ENCODE peak calls at places on chromosomes 11 and 22, in nine cellular contexts. B is Peyer's patch, U is dorsolateral prefrontal cortex, V is HFF-Myc, C is A549, K is uterus, D is tibial nerve, E is body of pancreas, N is GM12865. F is an unnamed sample.

GRCh38 chr22:37018815-37019308 is 385 bp downstream of the TST start:
- DNase-seq in B (peak), U (peak), V (no peak), C (peak), K (peak), D (peak), E (peak), N (no peak), F (peak)

GRCh38 chr11:132405728-132406127 is 1035.3 kb downstream of the NTM start:
- DNase-seq in B (no peak), U (no peak), V (no peak), C (no peak), K (no peak), D (no peak), E (no peak), N (peak), F (no peak)

GRCh38 chr11:8330416-8330815 is 66.7 kb upstream of the LMO1 start:
- DNase-seq in B (no peak), U (no peak), V (no peak), C (no peak), K (no peak), D (no peak), E (no peak), N (no peak), F (no peak)

GRCh38 chr22:39893526-39893925 is at the start of gene ENTHD1:
- DNase-seq in B (no peak), U (no peak), V (no peak), C (no peak), K (no peak), D (no peak), E (no peak), N (no peak), F (no peak)

GRCh38 chr22:26592368-26593015 is 2.6 kb upstream of the TPST2 start:
- DNase-seq in B (peak), U (no peak), V (no peak), C (no peak), K (no peak), D (no peak), E (no peak), N (peak), F (no peak)

GRCh38 chr11:73201249-73201648 is 16.8 kb upstream of the P2RY2 start:
- DNase-seq in B (peak), U (no peak), V (no peak), C (no peak), K (peak), D (peak), E (no peak), N (no peak), F (peak)

GRCh38 chr11:115303304-115303703 is 200.9 kb downstream of the CADM1 start:
- DNase-seq in B (no peak), U (no peak), V (no peak), C (no peak), K (no peak), D (no peak), E (no peak), N (no peak), F (no peak)

GRCh38 chr11:94727766-94728165 is 40.4 kb upstream of the AMOTL1 start:
- DNase-seq in B (no peak), U (no peak), V (no peak), C (no peak), K (no peak), D (no peak), E (no peak), N (no peak), F (no peak)

GRCh38 chr11:83768476-83768875 is 482.3 kb upstream of the CCDC90B start:
- DNase-seq in B (no peak), U (no peak), V (no peak), C (no peak), K (no peak), D (no peak), E (no peak), N (no peak), F (no peak)

GRCh38 chr22:42829311-42829710 is 27.8 kb downstream of the ARFGAP3 start:
- DNase-seq in B (no peak), U (no peak), V (no peak), C (no peak), K (no peak), D (no peak), E (no peak), N (no peak), F (no peak)

GRCh38 chr11:3616721-3617460 is 24.9 kb downstream of the ART5 start:
- DNase-seq in B (peak), U (no peak), V (no peak), C (no peak), K (no peak), D (no peak), E (no peak), N (no peak), F (peak)

GRCh38 chr11:31450841-31451240 is 58.6 kb downstream of the IMMP1L start:
- DNase-seq in B (no peak), U (no peak), V (no peak), C (no peak), K (no peak), D (no peak), E (no peak), N (no peak), F (no peak)

GRCh38 chr22:24400037-24400725 is 27.2 kb upstream of the ADORA2A start:
- DNase-seq in B (no peak), U (no peak), V (no peak), C (no peak), K (no peak), D (no peak), E (no peak), N (peak), F (no peak)
- H3K4me3 ChIP-seq in B (no peak), U (no peak), V (no peak), C (no peak), K (no peak), D (no peak), E (no peak), N (peak), F (no peak)

GRCh38 chr11:69537855-69538640 is 56.6 kb downstream of the LINC01488 start:
- DNase-seq in B (peak), U (no peak), V (no peak), C (no peak), K (no peak), D (no peak), E (no peak), N (no peak), F (no peak)
- TF ChIP-seq CTCF in B (no peak), U (no peak), V (no peak), C (no peak), K (no peak), D (no peak), E (no peak), N (no peak), F (no peak)

GRCh38 chr11:49208006-49208721 is at the start of gene FOLH1:
- DNase-seq in B (peak), U (peak), V (no peak), C (no peak), K (peak), D (peak), E (peak), N (peak), F (peak)
- H3K4me3 ChIP-seq in B (peak), U (peak), V (no peak), C (peak), K (peak), D (peak), E (no peak), N (peak), F (peak)

GRCh38 chr11:114251797-114252327 is 44.3 kb upstream of the NNMT start:
- DNase-seq in B (no peak), U (no peak), V (no peak), C (no peak), K (no peak), D (no peak), E (no peak), N (no peak), F (no peak)
- TF ChIP-seq CTCF in B (no peak), U (no peak), V (no peak), C (no peak), K (no peak), D (no peak), E (no peak), N (no peak), F (no peak)

GRCh38 chr22:30927806-30928205 is 40.8 kb downstream of the MORC2 start:
- DNase-seq in B (no peak), U (no peak), V (no peak), C (no peak), K (no peak), D (no peak), E (no peak), N (no peak), F (no peak)

GRCh38 chr22:30923168-30923900 is 45.2 kb downstream of the MORC2 start:
- DNase-seq in B (peak), U (no peak), V (no peak), C (no peak), K (no peak), D (no peak), E (no peak), N (no peak), F (no peak)

GRCh38 chr22:30928401-30928800 is 40.2 kb downstream of the MORC2 start:
- DNase-seq in B (no peak), U (no peak), V (no peak), C (no peak), K (no peak), D (no peak), E (no peak), N (no peak), F (no peak)

GRCh38 chr22:30926706-30927105 is 41.9 kb downstream of the MORC2 start:
- DNase-seq in B (peak), U (no peak), V (no peak), C (no peak), K (no peak), D (no peak), E (no peak), N (no peak), F (no peak)

DNA sequence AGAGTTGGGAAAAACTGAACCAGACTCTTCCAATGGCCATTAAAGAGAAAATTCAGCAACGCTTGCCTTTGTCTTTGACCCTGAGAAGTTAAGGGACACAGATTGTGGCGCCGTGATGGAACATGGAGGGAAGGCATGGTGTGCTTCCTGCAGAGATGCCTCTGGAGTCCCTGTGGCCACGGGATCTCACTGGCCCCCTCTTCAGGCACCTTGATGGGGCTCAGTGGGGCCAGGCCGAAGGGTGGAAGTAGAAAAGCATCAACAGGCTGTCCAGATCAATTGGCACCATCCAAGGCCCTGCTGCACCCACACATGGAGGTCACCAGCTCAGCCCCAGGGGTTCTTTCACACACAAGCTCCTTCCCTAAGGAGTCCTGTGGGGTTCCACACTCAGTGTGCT is 42.9 kb downstream of the MORC2 start:
- DNase-seq in B (peak), U (no peak), V (no peak), C (no peak), K (no peak), D (no peak), E (no peak), N (no peak), F (no peak)
- H3K4me3 ChIP-seq in B (no peak), U (no peak), V (no peak), C (no peak), K (no peak), D (no peak), E (no peak), N (no peak), F (no peak)

DNA sequence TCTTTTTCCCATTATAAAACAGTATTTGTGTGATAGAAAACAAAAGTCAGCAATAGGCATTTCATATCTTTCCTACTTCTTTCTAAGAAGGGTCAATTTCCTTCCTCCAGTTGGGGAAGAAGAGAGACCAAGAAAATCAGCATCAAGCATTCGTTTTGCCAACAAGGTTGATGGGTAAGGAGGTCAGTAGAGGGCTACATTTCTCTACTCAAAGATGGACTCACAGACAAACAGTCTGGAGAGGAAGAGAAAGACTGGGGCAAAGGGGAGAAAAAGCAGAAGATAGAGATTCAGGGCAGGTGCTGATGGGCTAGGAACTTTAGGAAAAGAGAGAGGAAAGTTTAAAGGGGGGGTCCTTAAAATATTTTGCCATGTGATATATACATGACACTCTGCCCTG is 8.6 kb upstream of the MTNR1B start:
- DNase-seq in B (no peak), U (no peak), V (no peak), C (no peak), K (no peak), D (no peak), E (no peak), N (no peak), F (no peak)
- TF ChIP-seq CTCF in B (no peak), U (no peak), V (no peak), C (no peak), K (no peak), D (no peak), E (no peak), N (no peak), F (no peak)